ENCODE peak calls at places on chromosomes 11 and 22, in five cellular contexts. Q is stimulated activated CD8-positive, alpha-beta memory T cell treated with anti-CD3 and anti-CD28 coated beads, Interleukin-2, amount 100 ng/mL, for 48 hours; H is choroid plexus epithelial cell; J is NAMALWA; W is head of caudate nucleus. K is an unnamed sample.

GRCh38 chr11:33360642-33361041 is 103.5 kb downstream of the HIPK3 start:
- DNase-seq in Q (no peak), H (no peak), J (no peak), W (no peak), K (no peak)

GRCh38 chr22:37674951-37675929 is at the start of gene LGALS1:
- DNase-seq in Q (peak), H (peak), J (peak), W (peak), K (no peak)

GRCh38 chr11:1888347-1888753 is 3.3 kb downstream of the PRR33 start:
- DNase-seq in Q (no peak), H (no peak), J (no peak), W (no peak), K (no peak)

GRCh38 chr11:18173225-18173866 is 709 bp downstream of the MRGPRX4 start:
- DNase-seq in Q (no peak), H (no peak), J (no peak), W (no peak), K (no peak)

GRCh38 chr22:40727607-40728325 is 48.5 kb downstream of the MCHR1 start:
- DNase-seq in Q (no peak), H (no peak), J (no peak), W (no peak), K (no peak)

GRCh38 chr11:47980907-47981621 is 705 bp downstream of the PTPRJ start:
- DNase-seq in Q (no peak), H (peak), J (peak), W (peak), K (peak)

GRCh38 chr11:61354208-61354607 is 7.5 kb downstream of the CYB561A3 start:
- DNase-seq in Q (no peak), H (no peak), J (no peak), W (no peak), K (no peak)

GRCh38 chr11:111334495-111335123 is 36.3 kb downstream of the POU2AF3 start:
- DNase-seq in Q (no peak), H (no peak), J (no peak), W (no peak), K (no peak)

GRCh38 chr22:29871684-29872083 is 11.3 kb upstream of the MTMR3 start:
- DNase-seq in Q (no peak), H (peak), J (no peak), W (peak), K (peak)

GRCh38 chr11:65100674-65101350 is 4.8 kb downstream of the VPS51 start:
- DNase-seq in Q (no peak), H (no peak), J (no peak), W (no peak), K (no peak)

GRCh38 chr11:76153609-76153949 is 52.7 kb downstream of the WNT11 start:
- DNase-seq in Q (no peak), H (no peak), J (no peak), W (no peak), K (no peak)

GRCh38 chr11:12225046-12225739 is 114.8 kb downstream of the MICAL2 start:
- DNase-seq in Q (no peak), H (no peak), J (no peak), W (no peak), K (no peak)

GRCh38 chr22:46671824-46672432 is 51.7 kb downstream of the GRAMD4 start:
- DNase-seq in Q (no peak), H (no peak), J (peak), W (no peak), K (no peak)

GRCh38 chr11:67045314-67045713 is 11.3 kb upstream of the RHOD start:
- DNase-seq in Q (no peak), H (peak), J (no peak), W (peak), K (no peak)

GRCh38 chr22:25746012-25746373 is 4.0 kb downstream of the MYO18B start:
- DNase-seq in Q (no peak), H (peak), J (no peak), W (no peak), K (no peak)

GRCh38 chr11:93843906-93844305 is 6.5 kb downstream of the VSTM5 start:
- DNase-seq in Q (no peak), H (no peak), J (no peak), W (no peak), K (no peak)

GRCh38 chr11:58905716-58906547 is 33.4 kb upstream of the GLYATL1 start:
- DNase-seq in Q (no peak), H (peak), J (no peak), W (peak), K (peak)